ENCODE peak calls at places on chromosomes 4 and X, in ten cellular contexts. E is lung; T is OCI-LY7; O is breast epithelium; F is fibroblast of lung; C is tibial artery; Z is CD8-positive, alpha-beta T cell; B is GM23248; V is tibial nerve; D is BE2C. L is an unnamed sample. For H3K36me3 and H3K4me1, the result is how much of the 10 kb centered on the place peaks cover.

GRCh38 chr4:32455231-32455630 is 1735.1 kb downstream of the PCDH7 start:
- DNase-seq in E (no peak), T (no peak), O (no peak), F (peak), C (no peak), Z (no peak), B (no peak), V (no peak), D (no peak), L (no peak)

GRCh38 chr4:39045791-39046221 is 13.6 kb upstream of the TMEM156 start:
- DNase-seq in E (no peak), T (peak), O (no peak), F (no peak), C (no peak), Z (peak), B (peak), V (no peak), D (no peak), L (no peak)

GRCh38 chr4:30828290-30828926 is 108.2 kb downstream of the PCDH7 start:
- DNase-seq in E (no peak), T (no peak), O (no peak), F (peak), C (no peak), Z (no peak), B (no peak), V (no peak), D (no peak), L (no peak)

GRCh38 chr4:113684534-113685091 is 76.9 kb downstream of the CAMK2D start:
- DNase-seq in E (no peak), T (peak), O (no peak), F (peak), C (peak), Z (no peak), B (peak), V (peak), D (peak), L (no peak)

GRCh38 chr4:80798082-80798481 is 232.4 kb upstream of the BMP3 start:
- DNase-seq in E (no peak), T (no peak), O (no peak), F (no peak), C (no peak), Z (no peak), B (no peak), V (no peak), D (no peak), L (no peak)

GRCh38 chrX:102892103-102892502 is 45.0 kb upstream of the RAB40AL start:
- DNase-seq in E (no peak), T (no peak), O (no peak), F (no peak), C (no peak), Z (no peak), B (no peak), V (no peak), D (no peak), L (no peak)

GRCh38 chr4:11710484-11710883 is 281.8 kb upstream of the HS3ST1 start:
- DNase-seq in E (no peak), T (no peak), O (no peak), F (peak), C (no peak), Z (no peak), B (no peak), V (no peak), D (no peak), L (no peak)

GRCh38 chr4:80186666-80187065 is 10.6 kb upstream of the PRDM8 start:
- DNase-seq in E (no peak), T (no peak), O (no peak), F (no peak), C (no peak), Z (no peak), B (no peak), V (no peak), D (no peak), L (no peak)

GRCh38 chr4:183448436-183448835 is 4.0 kb downstream of the CDKN2AIP start:
- DNase-seq in E (no peak), T (no peak), O (no peak), F (no peak), C (no peak), Z (no peak), B (peak), V (no peak), D (no peak), L (no peak)

GRCh38 chr4:89868261-89868660 is 26.4 kb upstream of the MMRN1 start:
- DNase-seq in E (no peak), T (no peak), O (no peak), F (no peak), C (no peak), Z (no peak), B (no peak), V (no peak), D (no peak), L (no peak)

GRCh38 chr4:929096-929765 is 2.9 kb downstream of the GAK start:
- DNase-seq in E (no peak), T (no peak), O (no peak), F (no peak), C (peak), Z (no peak), B (no peak), V (no peak), D (no peak), L (no peak)

GRCh38 chr4:74632634-74633033 is 161.7 kb downstream of the BTC start:
- DNase-seq in E (peak), T (no peak), O (no peak), F (peak), C (peak), Z (peak), B (peak), V (peak), D (no peak), L (no peak)

GRCh38 chrX:65406532-65406931 is 128.1 kb downstream of the LAS1L start:
- DNase-seq in E (no peak), T (no peak), O (no peak), F (no peak), C (no peak), Z (peak), B (peak), V (no peak), D (no peak), L (no peak)

GRCh38 chr4:110163327-110164070 is 34.9 kb downstream of the ELOVL6 start:
- DNase-seq in E (no peak), T (no peak), O (no peak), F (peak), C (no peak), Z (no peak), B (peak), V (no peak), D (no peak), L (no peak)

GRCh38 chr4:118917582-118917981 is 28.9 kb downstream of the SYNPO2 start:
- DNase-seq in E (no peak), T (no peak), O (no peak), F (peak), C (no peak), Z (no peak), B (peak), V (no peak), D (no peak), L (no peak)

DNA sequence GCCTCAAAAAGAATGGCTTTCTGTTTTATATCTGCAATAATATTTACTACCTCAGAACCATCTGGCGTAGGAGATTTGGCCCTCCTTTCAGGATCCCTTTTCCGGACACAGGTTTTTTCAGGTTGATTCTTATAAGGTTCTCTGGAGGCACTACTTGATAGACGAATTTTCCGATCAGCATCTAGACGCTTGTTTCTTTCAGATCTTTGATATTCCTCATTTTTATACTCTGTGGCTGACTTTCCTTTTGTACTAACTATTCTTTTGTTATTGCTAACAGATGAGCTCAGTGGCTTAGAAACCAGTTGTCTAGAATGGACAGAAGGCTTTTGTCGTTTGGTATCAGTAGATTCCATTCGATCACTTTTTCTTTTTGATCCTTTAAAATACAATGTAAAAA is 12.4 kb downstream of the YTHDC1 start:
- DNase-seq in E (no peak), T (no peak), O (no peak), F (no peak), C (no peak), Z (no peak), B (no peak), V (no peak), D (no peak), L (no peak)
- H3K36me3 ChIP-seq in E (under half), T (half or more), O (under half), F (under half), C (under half), Z (under half), B (under half), V (under half), D (under half), L (half or more)

GRCh38 chr4:8390604-8391003 is 49.9 kb downstream of the ACOX3 start:
- DNase-seq in E (no peak), T (no peak), O (no peak), F (no peak), C (no peak), Z (no peak), B (no peak), V (no peak), D (no peak), L (no peak)

GRCh38 chr4:8386731-8387130 is 53.8 kb downstream of the ACOX3 start:
- DNase-seq in E (no peak), T (no peak), O (no peak), F (no peak), C (no peak), Z (no peak), B (no peak), V (no peak), D (no peak), L (no peak)

GRCh38 chr4:8387615-8388266 is 52.8 kb downstream of the ACOX3 start:
- DNase-seq in E (no peak), T (no peak), O (no peak), F (no peak), C (no peak), Z (no peak), B (no peak), V (no peak), D (no peak), L (no peak)

GRCh38 chr4:8387194-8387593 is 53.3 kb downstream of the ACOX3 start:
- DNase-seq in E (no peak), T (no peak), O (no peak), F (no peak), C (no peak), Z (no peak), B (no peak), V (no peak), D (no peak), L (no peak)

GRCh38 chr4:8388471-8388870 is 52.1 kb downstream of the ACOX3 start:
- DNase-seq in E (no peak), T (no peak), O (no peak), F (no peak), C (no peak), Z (no peak), B (no peak), V (no peak), D (no peak), L (no peak)
- H3K4me1 ChIP-seq in E (under half), T (under half), O (under half), F (under half), C (under half), Z (under half), B (under half), V (under half), D (under half), L (under half)

GRCh38 chrX:119887721-119888425 is 7.8 kb upstream of the AKAP14 start:
- DNase-seq in E (peak), T (peak), O (peak), F (peak), C (no peak), Z (peak), B (peak), V (no peak), D (peak), L (peak)
- H3K4me3 ChIP-seq in E (no peak), T (no peak), O (peak), F (no peak), C (peak), Z (no peak), B (peak), V (peak), D (peak), L (peak)

GRCh38 chr4:7021355-7021754 is 21.8 kb upstream of the TADA2B start:
- DNase-seq in E (no peak), T (no peak), O (no peak), F (no peak), C (no peak), Z (no peak), B (no peak), V (no peak), D (no peak), L (no peak)
- H3K36me3 ChIP-seq in E (under half), T (under half), O (under half), F (under half), C (under half), Z (under half), B (under half), V (half or more), D (under half), L (half or more)

GRCh38 chr4:159269956-159270355 is 167.1 kb downstream of the RAPGEF2 start:
- DNase-seq in E (no peak), T (no peak), O (no peak), F (no peak), C (no peak), Z (no peak), B (no peak), V (no peak), D (no peak), L (no peak)

GRCh38 chr4:159269143-159269542 is 166.3 kb downstream of the RAPGEF2 start:
- DNase-seq in E (no peak), T (no peak), O (no peak), F (peak), C (no peak), Z (no peak), B (no peak), V (no peak), D (peak), L (no peak)

GRCh38 chr4:159267023-159267939 is 164.4 kb downstream of the RAPGEF2 start:
- DNase-seq in E (no peak), T (no peak), O (no peak), F (peak), C (no peak), Z (no peak), B (peak), V (no peak), D (peak), L (no peak)

GRCh38 chr4:159268607-159269006 is 165.7 kb downstream of the RAPGEF2 start:
- DNase-seq in E (no peak), T (no peak), O (no peak), F (peak), C (no peak), Z (no peak), B (peak), V (no peak), D (no peak), L (no peak)

GRCh38 chr4:159267940-159268327 is 165.1 kb downstream of the RAPGEF2 start:
- DNase-seq in E (no peak), T (no peak), O (no peak), F (peak), C (no peak), Z (no peak), B (peak), V (no peak), D (no peak), L (no peak)
- H3K4me1 ChIP-seq in E (under half), T (under half), O (under half), F (under half), C (half or more), Z (under half), B (under half), V (under half), D (under half), L (under half)